ENCODE peak calls at places on chromosomes 6 and 20, in eight cellular contexts. T, U, H, Y, V, K, P and A are unnamed samples.

GRCh38 chr20:3727333-3728035 is 5.0 kb upstream of the HSPA12B start:
- DNase-seq in V (no peak), T (no peak), U (no peak), H (no peak), Y (no peak), P (no peak), K (no peak), A (no peak)

GRCh38 chr6:87151786-87152527 is 3.4 kb upstream of the ZNF292 start:
- DNase-seq in V (peak; percentile 77), T (peak; percentile 33), K (peak; percentile 51), Y (peak; percentile 76), U (no peak), P (peak; percentile 34), H (peak; percentile 69), A (peak; percentile 83)

GRCh38 chr6:66926060-66926459 is 1219.0 kb upstream of the EYS start:
- DNase-seq in H (no peak), K (no peak), T (peak; percentile 2), U (no peak), P (peak; percentile 24), Y (no peak), V (no peak), A (no peak)

GRCh38 chr6:151659212-151659611 is 148.3 kb upstream of the ESR1 start:
- DNase-seq in V (no peak), H (no peak), P (no peak), K (no peak), U (no peak), Y (no peak), T (no peak), A (no peak)

GRCh38 chr6:82259389-82259788 is 11.8 kb upstream of the IBTK start:
- DNase-seq in P (no peak), U (no peak), T (no peak), Y (no peak), H (no peak), V (no peak), K (no peak), A (no peak)

GRCh38 chr6:167993169-167993568 is 4.3 kb upstream of the KIF25 start:
- DNase-seq in U (no peak), P (no peak), V (no peak), T (no peak), Y (no peak), H (no peak), K (peak; percentile 86), A (no peak)

GRCh38 chr20:7152071-7152470 is 384.6 kb downstream of the BMP2 start:
- DNase-seq in K (peak; percentile 69), H (no peak), V (no peak), Y (no peak), T (no peak), U (no peak), P (no peak), A (no peak)

GRCh38 chr6:166987930-166988329 is 11.3 kb upstream of the CEP43 start:
- DNase-seq in U (no peak), H (no peak), Y (no peak), T (no peak), K (peak; percentile 7), P (no peak), V (no peak), A (no peak)

GRCh38 chr6:29395331-29395730 is at the start of gene OR12D2:
- DNase-seq in Y (no peak), H (no peak), V (no peak), P (no peak), U (no peak), K (no peak), T (no peak), A (no peak)

GRCh38 chr6:21409231-21409630 is 184.3 kb upstream of the SOX4 start:
- DNase-seq in T (no peak), P (no peak), V (no peak), H (no peak), K (no peak), Y (no peak), U (no peak), A (no peak)

GRCh38 chr20:50372770-50373088 is 137.5 kb upstream of the PTPN1 start:
- DNase-seq in V (no peak), P (peak; percentile 91), T (no peak), U (no peak), K (peak; percentile 5), H (no peak), Y (no peak), A (no peak)

GRCh38 chr6:19849736-19850135 is 12.6 kb downstream of the ID4 start:
- DNase-seq in U (no peak), K (no peak), P (no peak), H (no peak), Y (no peak), T (no peak), V (no peak), A (no peak)

GRCh38 chr6:30009113-30009512 is 52.0 kb upstream of the POLR1H start:
- DNase-seq in V (no peak), P (no peak), U (no peak), T (no peak), K (no peak), Y (no peak), H (no peak), A (no peak)

GRCh38 chr20:48467622-48468021 is 360.2 kb downstream of the PREX1 start:
- DNase-seq in V (peak; percentile 10), T (peak; percentile 49), P (peak; percentile 47), U (no peak), H (peak; percentile 41), Y (no peak), K (no peak), A (no peak)

GRCh38 chr20:2139250-2139649 is 37.6 kb downstream of the STK35 start:
- DNase-seq in Y (no peak), U (no peak), K (no peak), H (no peak), T (no peak), V (no peak), P (no peak), A (no peak)

GRCh38 chr6:83536034-83536646 is 23.8 kb downstream of the PRSS35 start:
- DNase-seq in U (no peak), K (peak; percentile 58), P (peak; percentile 39), Y (no peak), T (peak; percentile 45), V (peak; percentile 64), H (no peak), A (no peak)

GRCh38 chr20:32672315-32672981 is 1.3 kb downstream of the C20orf203 start:
- DNase-seq in P (no peak), Y (no peak), T (peak; percentile 70), V (no peak), H (no peak), U (no peak), K (no peak), A (no peak)

GRCh38 chr6:113695506-113695905 is 161.6 kb upstream of the MARCKS start:
- DNase-seq in K (no peak), V (no peak), U (no peak), Y (no peak), T (no peak), P (no peak), H (no peak), A (no peak)

GRCh38 chr6:152099816-152100618 is 292.5 kb downstream of the ESR1 start:
- DNase-seq in Y (peak; percentile 76), P (peak; percentile 95), U (no peak), V (no peak), H (peak; percentile 68), K (peak; percentile 68), T (no peak), A (peak; percentile 73)

GRCh38 chr6:75300206-75300605 is 15.6 kb upstream of the TMEM30A start:
- DNase-seq in Y (no peak), U (no peak), T (no peak), P (no peak), V (no peak), K (no peak), H (no peak), A (no peak)

GRCh38 chr6:155142163-155142901 is 121.5 kb upstream of the CLDN20 start:
- DNase-seq in Y (no peak), U (no peak), K (peak; percentile 97), V (no peak), T (no peak), H (no peak), P (peak; percentile 34), A (no peak)

DNA sequence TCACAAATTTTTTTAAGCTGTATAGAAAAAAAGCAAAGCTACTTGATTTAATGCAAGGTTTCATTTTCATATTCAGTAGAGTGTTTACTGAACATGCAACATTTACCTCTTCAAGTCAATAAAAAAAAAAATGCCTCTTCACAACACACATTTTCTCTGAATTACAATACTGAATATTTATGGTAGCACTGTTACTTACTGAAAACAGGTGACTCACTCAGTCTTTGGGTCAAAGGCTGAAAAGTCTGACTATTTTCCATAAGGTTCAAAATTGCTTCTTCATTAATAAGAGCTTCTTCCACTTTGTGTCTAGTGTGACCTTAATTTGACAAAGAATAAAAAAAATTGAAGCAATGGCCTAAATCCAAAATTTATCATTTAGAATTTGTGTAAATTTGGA is 101.9 kb downstream of the REV3L start:
- DNase-seq in K (peak; percentile 15), P (no peak), U (no peak), T (no peak), Y (no peak), V (no peak), H (no peak), A (no peak)
- H3K36me3 ChIP-seq in K (peaks cover 9% of the 10 kb centered on the region), P (peaks cover 44% of the 10 kb centered on the region), U (no peaks in the 10 kb centered on the region), T (peaks cover 88% of the 10 kb centered on the region), Y (peaks cover 59% of the 10 kb centered on the region), V (peaks cover 26% of the 10 kb centered on the region), H (peaks cover 59% of the 10 kb centered on the region), A (peaks cover 7% of the 10 kb centered on the region)

GRCh38 chr20:25394996-25395395 is 4.4 kb upstream of the ABHD12 start:
- DNase-seq in H (no peak), Y (no peak), P (no peak), T (no peak), V (no peak), K (no peak), U (no peak), A (no peak)

GRCh38 chr20:25398363-25399037 is 7.9 kb upstream of the ABHD12 start:
- DNase-seq in P (no peak), V (no peak), Y (no peak), K (no peak), U (no peak), T (no peak), H (no peak), A (no peak)

GRCh38 chr20:25399038-25399430 is 8.4 kb upstream of the ABHD12 start:
- DNase-seq in P (peak; percentile 54), T (peak; percentile 66), V (peak; percentile 33), U (no peak), H (no peak), K (peak; percentile 79), Y (no peak), A (peak; percentile 66)

GRCh38 chr20:25397827-25398226 is 7.2 kb upstream of the ABHD12 start:
- DNase-seq in K (no peak), H (no peak), P (no peak), V (no peak), Y (no peak), T (no peak), U (no peak), A (no peak)

GRCh38 chr20:25397081-25397480 is 6.4 kb upstream of the ABHD12 start:
- DNase-seq in U (no peak), K (no peak), H (no peak), V (no peak), Y (no peak), P (no peak), T (no peak), A (no peak)
- H3K4me1 ChIP-seq in U (no peaks in the 10 kb centered on the region), K (no peaks in the 10 kb centered on the region), H (no peaks in the 10 kb centered on the region), V (no peaks in the 10 kb centered on the region), Y (no peaks in the 10 kb centered on the region), P (peaks cover 8% of the 10 kb centered on the region), T (peaks cover 18% of the 10 kb centered on the region), A (no peaks in the 10 kb centered on the region)

GRCh38 chr20:19835533-19836222 is 77.6 kb downstream of the RIN2 start:
- DNase-seq in Y (no peak), H (no peak), U (no peak), T (no peak), P (no peak), V (no peak), K (no peak), A (no peak)
- H3K4me3 ChIP-seq in Y (no peak overlapping the region), H (no peak overlapping the region), U (no peak overlapping the region), T (no peak overlapping the region), P (no peak overlapping the region), V (no peak overlapping the region), K (no peak overlapping the region), A (no peak overlapping the region)

GRCh38 chr6:43681303-43681702 is 6.3 kb downstream of the MRPS18A start:
- DNase-seq in P (no peak), Y (no peak), T (no peak), U (no peak), V (no peak), H (no peak), K (no peak), A (no peak)
- H3K36me3 ChIP-seq in P (peaks cover 40% of the 10 kb centered on the region), Y (peaks cover 54% of the 10 kb centered on the region), T (peaks cover 84% of the 10 kb centered on the region), U (peaks cover 16% of the 10 kb centered on the region), V (peaks cover 38% of the 10 kb centered on the region), H (peaks cover 50% of the 10 kb centered on the region), K (peaks cover 21% of the 10 kb centered on the region), A (peaks cover 53% of the 10 kb centered on the region)